ENCODE peak calls at places on chromosome 15, in five cellular contexts. V is heart right ventricle, F is left ventricle myocardium inferior, P is cardiac muscle cell, D is body of pancreas. Z is an unnamed sample.

GRCh38 chr15:59594493-59594942 is 17.1 kb upstream of the GCNT3 start:
- DNase-seq in F (no peak), P (peak; percentile 68), V (peak; percentile 6), D (peak; percentile 22), Z (peak; percentile 54)

GRCh38 chr15:35450492-35450891 is 95.5 kb downstream of the DPH6 start:
- DNase-seq in D (no peak), F (no peak), P (peak; percentile 32), V (no peak), Z (no peak)

GRCh38 chr15:98567951-98568350 is 80.4 kb upstream of the IGF1R start:
- DNase-seq in F (no peak), P (peak; percentile 19), D (no peak), V (no peak), Z (no peak)

GRCh38 chr15:77836116-77836798 is 203.5 kb upstream of the LINGO1 start:
- DNase-seq in F (no peak), D (no peak), V (no peak), P (peak; percentile 43), Z (peak; percentile 73)

GRCh38 chr15:63277044-63277892 is at the start of gene APH1B:
- DNase-seq in V (peak; percentile 80), P (peak; percentile 81), F (peak; percentile 89), D (peak; percentile 88), Z (peak; percentile 54)

GRCh38 chr15:66883322-66883911 is 181.4 kb downstream of the SMAD6 start:
- DNase-seq in V (peak; percentile 94), D (peak; percentile 89), P (peak; percentile 100), F (peak; percentile 90), Z (peak; percentile 97)

GRCh38 chr15:98085003-98085639 is 124.6 kb downstream of the ARRDC4 start:
- DNase-seq in V (peak; percentile 40), D (peak; percentile 63), F (no peak), P (peak; percentile 76), Z (peak; percentile 59)

GRCh38 chr15:48565560-48566482 is 79.7 kb downstream of the FBN1 start:
- DNase-seq in F (no peak), V (no peak), D (no peak), P (peak; percentile 95), Z (peak; percentile 88)

GRCh38 chr15:25022233-25022632 is 67.4 kb downstream of the SNRPN start:
- DNase-seq in F (no peak), P (peak; percentile 56), D (no peak), V (no peak), Z (no peak)

GRCh38 chr15:76517910-76518309 is 181.3 kb downstream of the ISL2 start:
- DNase-seq in V (no peak), F (no peak), P (no peak), D (no peak), Z (no peak)

GRCh38 chr15:67564590-67565345 is 22.3 kb downstream of the MAP2K5 start:
- DNase-seq in F (no peak), V (no peak), D (no peak), P (peak; percentile 30), Z (no peak)

GRCh38 chr15:39195988-39196486 is 384.8 kb upstream of the THBS1 start:
- DNase-seq in P (peak; percentile 49), F (no peak), V (no peak), D (no peak), Z (peak; percentile 98)

GRCh38 chr15:73935547-73935946 is 9.3 kb downstream of the LOXL1 start:
- DNase-seq in D (no peak), F (no peak), V (no peak), P (peak; percentile 61), Z (peak; percentile 47)

GRCh38 chr15:89243046-89243690 is 611 bp upstream of the FANCI start:
- DNase-seq in P (peak; percentile 56), D (no peak), F (no peak), V (no peak), Z (no peak)
- H3K27ac ChIP-seq in P (no peak overlapping the region), D (no peak overlapping the region), F (peak overlapping the region; percentile 54), V (no peak overlapping the region), Z (peak overlapping the region; percentile 84)

GRCh38 chr15:42375252-42375651 is 16.0 kb downstream of the CAPN3 start:
- DNase-seq in V (no peak), F (no peak), P (no peak), D (no peak), Z (no peak)

GRCh38 chr15:42375941-42376340 is 16.6 kb downstream of the CAPN3 start:
- DNase-seq in V (no peak), D (no peak), F (no peak), P (no peak), Z (no peak)

GRCh38 chr15:42373936-42374335 is 14.6 kb downstream of the CAPN3 start:
- DNase-seq in V (no peak), D (no peak), F (no peak), P (no peak), Z (no peak)

GRCh38 chr15:42374810-42375209 is 15.5 kb downstream of the CAPN3 start:
- DNase-seq in F (no peak), D (no peak), P (no peak), V (no peak), Z (no peak)

GRCh38 chr15:42378011-42378410 is 18.7 kb downstream of the CAPN3 start:
- DNase-seq in P (no peak), V (no peak), F (no peak), D (no peak), Z (no peak)
- TF ChIP-seq CTCF in P (no peak), V (no peak), F (no peak), D (no peak), Z (no peak)

DNA sequence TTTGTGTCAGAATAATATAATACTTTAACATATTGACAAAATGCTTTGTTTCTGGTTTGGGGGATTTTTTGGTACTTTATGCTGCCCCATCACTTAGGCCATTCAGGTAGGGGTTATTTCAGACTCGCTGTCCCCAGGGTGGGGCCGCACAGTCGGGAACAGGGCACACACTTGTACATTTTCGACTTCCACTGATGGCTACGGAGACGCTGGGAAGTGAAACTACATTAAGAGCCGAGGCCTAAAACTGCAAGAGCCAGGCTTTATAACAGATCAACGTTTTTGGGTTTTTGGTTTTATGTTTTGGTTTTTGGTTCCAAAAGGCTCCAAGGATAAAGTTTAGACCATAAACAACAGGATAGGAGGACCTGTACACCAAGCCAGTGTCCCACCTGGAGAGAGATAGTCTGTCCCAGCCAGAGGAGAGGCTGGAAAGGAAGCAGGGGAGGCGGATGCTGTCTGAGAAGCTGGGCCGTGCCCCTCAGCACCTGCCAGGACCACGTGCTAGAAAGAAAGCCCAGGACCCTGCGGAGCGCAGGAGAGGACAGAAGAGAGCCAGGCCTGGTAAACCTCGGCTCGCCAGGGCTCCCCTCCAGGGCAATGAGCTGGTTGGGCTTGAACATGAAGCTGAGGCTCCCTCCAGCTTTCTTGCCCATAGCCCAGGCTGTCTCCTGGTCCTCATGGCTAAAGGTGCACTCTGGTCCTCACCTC is 111.7 kb downstream of the CHSY1 start:
- DNase-seq in P (no peak), V (no peak), F (no peak), D (no peak), Z (no peak)
- H3K27ac ChIP-seq in P (peak overlapping the region; percentile 90), V (no peak overlapping the region), F (no peak overlapping the region), D (no peak overlapping the region), Z (no peak overlapping the region)

DNA sequence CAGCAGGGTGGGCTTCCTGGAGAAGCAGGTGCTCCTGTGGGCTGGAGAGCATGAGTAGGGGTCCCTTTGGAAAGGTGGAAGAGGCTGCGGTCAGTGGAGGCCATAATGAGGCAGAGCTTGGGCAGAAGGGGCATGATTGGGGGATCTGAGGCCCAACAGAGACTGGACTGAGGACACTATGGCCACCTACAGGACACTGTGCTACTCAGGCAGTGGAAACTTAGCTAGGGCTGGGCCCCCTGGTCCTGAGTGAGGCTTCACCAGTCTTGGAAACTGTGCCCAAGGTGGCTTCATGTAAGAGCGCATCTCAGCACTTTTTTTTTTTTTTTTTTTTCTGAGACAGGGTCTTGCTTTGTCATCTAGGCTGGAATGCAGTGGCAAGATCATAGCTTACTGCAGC is 6.3 kb upstream of the COMMD4 start:
- DNase-seq in F (no peak), P (no peak), D (no peak), V (no peak), Z (no peak)
- TF ChIP-seq CTCF in F (no peak), P (no peak), D (no peak), V (no peak), Z (no peak)

DNA sequence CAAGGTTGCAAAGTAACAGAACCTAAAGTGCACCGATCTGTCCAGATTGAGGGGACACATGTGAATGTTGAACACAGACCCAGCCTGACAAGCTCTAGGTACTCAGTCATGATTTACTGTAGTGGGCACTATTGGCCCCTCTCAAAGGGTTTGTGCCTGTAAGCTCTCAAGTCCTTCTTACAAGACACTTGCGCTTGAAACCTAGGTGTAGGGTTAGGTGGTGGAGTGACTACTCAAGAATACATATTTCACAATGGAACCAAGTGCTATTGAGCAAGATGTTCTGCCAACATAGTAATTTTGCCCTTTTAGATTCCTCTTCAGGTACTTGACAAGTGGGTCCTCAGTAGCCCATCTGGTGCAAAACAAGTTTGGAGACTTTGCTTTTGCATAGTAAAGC is 169.9 kb downstream of the AKAP13 start:
- DNase-seq in V (no peak), F (no peak), D (no peak), P (no peak), Z (no peak)
- H3K27ac ChIP-seq in V (no peak overlapping the region), F (peak overlapping the region; percentile 33), D (no peak overlapping the region), P (no peak overlapping the region), Z (no peak overlapping the region)

DNA sequence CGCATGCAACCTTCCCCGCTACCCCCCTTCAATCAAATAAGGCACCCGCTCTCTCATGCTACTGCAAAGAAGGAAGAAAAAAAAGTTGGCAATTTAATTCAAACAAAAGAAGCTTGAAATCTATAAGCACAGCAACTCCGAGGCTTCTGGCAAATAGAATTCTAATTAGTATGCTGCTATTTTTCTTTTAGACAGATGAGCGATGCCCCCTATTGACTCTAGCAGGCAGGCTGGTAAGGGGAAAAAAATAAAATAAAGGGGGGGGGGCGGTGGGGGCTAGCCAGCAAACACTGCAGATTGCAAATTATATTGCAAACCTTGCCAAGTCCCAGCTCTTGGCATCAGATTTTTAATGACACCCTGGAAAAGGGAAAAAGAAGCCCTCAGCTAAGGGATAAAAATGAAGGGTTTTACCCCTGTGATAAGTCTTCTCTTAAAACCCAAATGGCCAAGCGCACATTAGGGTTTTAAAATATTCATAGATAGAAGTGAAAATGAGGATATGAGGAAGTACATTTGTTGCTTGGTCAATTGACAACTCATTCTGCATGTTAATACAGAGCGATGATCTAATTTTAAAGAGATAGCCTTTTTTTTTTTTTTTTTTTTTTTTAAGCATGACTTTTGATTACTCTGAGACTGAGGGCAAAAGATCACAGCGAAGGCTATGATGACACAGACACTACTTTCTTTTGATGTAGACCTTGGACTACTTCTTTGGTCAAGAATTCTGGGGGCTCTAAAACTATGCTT is 255.3 kb downstream of the NR2F2 start:
- DNase-seq in F (no peak), D (no peak), V (no peak), P (peak; percentile 40), Z (no peak)
- TF ChIP-seq CTCF in F (peak; percentile 41), D (no peak), V (peak; percentile 39), P (peak; percentile 40), Z (peak; percentile 7)

GRCh38 chr15:96054029-96054428 is 276.5 kb upstream of the NR2F2 start:
- DNase-seq in V (no peak), F (no peak), P (no peak), D (no peak), Z (no peak)
- H3K27ac ChIP-seq in V (peak overlapping the region; percentile 48), F (peak overlapping the region; percentile 79), P (peak overlapping the region; percentile 75), D (no peak overlapping the region), Z (no peak overlapping the region)

DNA sequence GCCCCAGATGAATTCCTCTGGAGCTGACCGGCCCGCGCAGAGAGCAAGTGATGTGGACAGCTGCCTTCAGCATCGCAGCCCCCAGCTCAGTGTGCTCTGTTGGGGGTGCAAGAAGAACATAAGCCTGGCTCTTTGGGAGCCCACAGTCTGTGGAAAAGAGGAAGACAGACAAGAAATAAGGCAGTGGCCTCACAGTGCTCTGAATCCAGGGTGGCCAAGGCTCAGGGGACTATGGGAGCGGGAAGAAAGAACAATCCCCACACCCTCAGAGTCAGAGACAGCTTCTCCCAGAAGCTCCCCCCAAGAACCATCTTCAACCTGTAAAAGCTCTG is 277 bp upstream of the HDDC3 start:
- DNase-seq in P (no peak), D (no peak), F (no peak), V (no peak), Z (no peak)
- TF ChIP-seq CTCF in P (no peak), D (no peak), F (no peak), V (no peak), Z (peak; percentile 75)

Z was measured in RWPE1.